ENCODE peak calls at places on chromosomes 5 and 9, in four cellular contexts. V is sigmoid colon, P is breast epithelium, R is ovary. W is an unnamed sample.

GRCh38 chr5:141855265-141856029 is 22.8 kb downstream of the PCDH1 start:
- DNase-seq in P (no peak), R (no peak), V (no peak), W (no peak)

GRCh38 chr5:65483474-65484346 is 2.0 kb upstream of the ADAMTS6 start:
- DNase-seq in V (no peak), R (no peak), P (no peak), W (peak; percentile 77)

GRCh38 chr9:132575005-132575609 is 7.3 kb upstream of the BARHL1 start:
- DNase-seq in P (peak; percentile 69), R (no peak), V (peak; percentile 78), W (peak; percentile 37)

GRCh38 chr9:82021198-82021597 is 32.6 kb downstream of the SPATA31D1 start:
- DNase-seq in R (no peak), P (no peak), V (peak; percentile 82), W (no peak)

GRCh38 chr5:23740029-23740428 is 232.6 kb downstream of the PRDM9 start:
- DNase-seq in P (no peak), V (no peak), R (no peak), W (no peak)

GRCh38 chr9:28774433-28775029 is 1201.2 kb upstream of the C9orf72 start:
- DNase-seq in P (no peak), V (no peak), R (no peak), W (peak; percentile 45)

GRCh38 chr5:41270423-41271251 is 57.3 kb upstream of the C6 start:
- DNase-seq in V (peak; percentile 71), R (peak; percentile 76), P (no peak), W (peak; percentile 35)

GRCh38 chr9:101264727-101265126 is 120.1 kb downstream of the BAAT start:
- DNase-seq in R (no peak), V (no peak), P (no peak), W (no peak)

GRCh38 chr5:39518516-39518915 is 93.7 kb upstream of the DAB2 start:
- DNase-seq in P (no peak), R (no peak), V (no peak), W (no peak)

GRCh38 chr5:78720997-78721396 is 72.4 kb upstream of the LHFPL2 start:
- DNase-seq in R (no peak), P (no peak), V (no peak), W (no peak)

GRCh38 chr5:73550016-73550415 is 15.4 kb downstream of the ANKRA2 start:
- DNase-seq in P (no peak), V (no peak), R (no peak), W (no peak)

GRCh38 chr5:59592101-59592500 is 301.4 kb downstream of the PDE4D start:
- DNase-seq in V (no peak), R (no peak), P (no peak), W (no peak)

GRCh38 chr9:86262436-86262835 is 3.0 kb upstream of the C9orf153 start:
- DNase-seq in P (no peak), V (no peak), R (no peak), W (no peak)

GRCh38 chr9:118271331-118271730 is 567.1 kb downstream of the TLR4 start:
- DNase-seq in V (no peak), P (no peak), R (no peak), W (no peak)

GRCh38 chr5:10863763-10864383 is 102.8 kb upstream of the DAP start:
- DNase-seq in R (no peak), P (no peak), V (no peak), W (peak; percentile 52)

GRCh38 chr5:137738947-137739346 is 3.1 kb upstream of the KLHL3 start:
- DNase-seq in V (no peak), P (no peak), R (no peak), W (no peak)

GRCh38 chr9:77807295-77807694 is 159.2 kb upstream of the GNA14 start:
- DNase-seq in P (no peak), R (no peak), V (no peak), W (peak; percentile 66)

GRCh38 chr5:150446103-150446502 is 3.4 kb downstream of the RPS14 start:
- DNase-seq in P (no peak), R (no peak), V (no peak), W (no peak)

GRCh38 chr5:150447188-150447587 is 2.4 kb downstream of the RPS14 start:
- DNase-seq in V (no peak), R (no peak), P (no peak), W (no peak)

GRCh38 chr5:150444770-150445169 is 4.8 kb downstream of the RPS14 start:
- DNase-seq in P (no peak), R (no peak), V (no peak), W (no peak)

GRCh38 chr5:150448353-150448752 is 1.2 kb downstream of the RPS14 start:
- DNase-seq in V (no peak), R (no peak), P (no peak), W (no peak)

GRCh38 chr5:150446583-150446982 is 3.0 kb downstream of the RPS14 start:
- DNase-seq in R (no peak), P (no peak), V (no peak), W (no peak)
- TF ChIP-seq POLR2A in R (no peak), P (no peak), V (no peak), W (peak; percentile 4)

DNA sequence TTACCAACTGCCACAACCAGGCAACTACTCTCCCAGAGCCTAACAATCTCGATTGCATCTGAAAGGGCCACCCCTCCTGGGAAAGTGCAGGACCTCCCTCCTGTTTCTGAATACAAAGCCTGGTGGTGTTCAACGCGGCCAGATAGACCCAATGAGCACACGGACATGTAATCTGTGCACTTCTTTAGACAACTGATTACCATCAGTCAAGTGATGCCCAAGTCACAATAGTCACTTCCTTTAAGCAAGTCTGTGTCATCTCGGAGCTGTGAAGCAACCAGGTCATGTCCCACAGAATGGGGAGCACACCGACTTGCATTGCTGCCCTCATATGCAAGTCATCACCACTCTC is 739 bp downstream of the C9orf72 start:
- DNase-seq in V (peak; percentile 81), R (no peak), P (no peak), W (peak; percentile 76)
- TF ChIP-seq POLR2A in V (no peak), R (no peak), P (peak; percentile 10), W (peak; percentile 57)

GRCh38 chr9:4583001-4583400 is 79.1 kb upstream of the PLPP6 start:
- DNase-seq in R (no peak), P (no peak), V (no peak), W (no peak)
- TF ChIP-seq POLR2A in R (no peak), P (no peak), V (no peak), W (no peak)

GRCh38 chr9:94167376-94167775 is 83.1 kb downstream of the PTPDC1 start:
- DNase-seq in P (no peak), V (no peak), R (no peak), W (no peak)

GRCh38 chr9:94167055-94167346 is 82.7 kb downstream of the PTPDC1 start:
- DNase-seq in P (no peak), V (no peak), R (no peak), W (no peak)

GRCh38 chr9:94165592-94166236 is 81.5 kb downstream of the PTPDC1 start:
- DNase-seq in P (peak; percentile 97), V (peak; percentile 99), R (peak; percentile 98), W (peak; percentile 99)

GRCh38 chr9:94164756-94165549 is 80.7 kb downstream of the PTPDC1 start:
- DNase-seq in P (no peak), V (no peak), R (no peak), W (peak; percentile 29)

DNA sequence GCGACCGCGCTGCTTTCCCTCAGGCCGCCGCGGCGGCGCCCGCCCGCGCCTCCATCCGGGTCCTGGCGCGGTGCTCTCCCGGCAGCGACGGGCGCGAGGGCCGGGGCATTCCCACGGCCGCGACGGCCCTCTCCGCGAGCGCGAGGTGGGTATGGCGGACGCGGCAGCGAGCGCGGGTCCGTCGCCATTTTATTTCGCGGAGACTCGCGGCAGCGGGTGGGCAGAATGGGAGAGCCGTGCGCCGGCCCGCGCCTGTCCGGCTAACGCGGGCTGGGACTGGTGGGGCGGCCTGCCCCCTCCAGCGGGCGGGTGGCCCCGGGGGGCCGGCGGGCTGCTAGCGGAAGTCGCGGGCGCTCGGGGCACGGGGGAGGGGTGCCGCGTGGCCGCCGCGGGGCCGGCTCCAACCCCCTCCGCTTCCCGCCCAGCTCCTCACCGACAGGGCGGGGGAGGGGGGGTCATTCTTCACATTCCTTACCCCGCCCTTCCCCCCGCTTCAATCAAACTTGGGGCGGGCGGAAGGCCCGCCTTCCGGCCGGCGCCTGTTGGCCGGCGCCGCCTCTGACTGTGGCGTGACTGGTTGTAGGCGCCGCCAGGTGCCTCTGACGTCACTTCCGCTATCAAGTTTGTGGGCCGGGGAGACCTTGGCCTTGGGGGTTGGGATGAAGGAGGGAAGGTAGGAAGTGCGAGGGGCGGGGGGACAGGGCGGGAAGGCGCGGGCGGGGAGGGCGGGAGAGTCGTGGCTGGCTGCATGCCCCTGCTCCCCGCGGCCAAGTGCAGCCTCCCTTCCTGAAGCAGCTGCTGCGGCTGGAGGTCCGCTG is 82.2 kb downstream of the PTPDC1 start:
- DNase-seq in V (peak; percentile 99), R (peak; percentile 98), P (peak; percentile 96), W (peak; percentile 98)
- TF ChIP-seq POLR2A in V (peak; percentile 57), R (peak; percentile 99), P (peak; percentile 26), W (peak; percentile 95)